ENCODE peak calls at places on chromosome 9, in nine cellular contexts. N is cardiac muscle cell; X is GM23248; H is aorta; P is A673; S is heart right ventricle; R is pancreas; Z is CD4-positive, alpha-beta memory T cell; F is trophoblast cell. B is an unnamed sample.

GRCh38 chr9:133375116-133375723 is 640 bp downstream of the SURF4 start:
- DNase-seq in N (peak; percentile 41), X (peak; percentile 77), H (no peak), P (peak; percentile 54), S (no peak), R (no peak), Z (peak; percentile 44), F (peak; percentile 84), B (peak; percentile 53)

GRCh38 chr9:83583151-83584014 is 39.6 kb upstream of the IDNK start:
- DNase-seq in N (peak; percentile 66), X (peak; percentile 65), H (no peak), P (peak; percentile 76), S (peak; percentile 67), R (peak; percentile 27), Z (no peak), F (peak; percentile 88), B (peak; percentile 87)

GRCh38 chr9:89553451-89554020 is 51.3 kb upstream of the GADD45G start:
- DNase-seq in N (no peak), X (no peak), H (no peak), P (no peak), S (no peak), R (no peak), Z (no peak), F (no peak), B (no peak)

GRCh38 chr9:111945216-111945615 is 48.6 kb downstream of the UGCG start:
- DNase-seq in N (no peak), X (peak; percentile 69), H (no peak), P (no peak), S (no peak), R (no peak), Z (no peak), F (peak; percentile 55), B (no peak)

GRCh38 chr9:104879555-104880318 is 48.2 kb downstream of the ABCA1 start:
- DNase-seq in N (peak; percentile 11), X (peak; percentile 88), H (no peak), P (no peak), S (no peak), R (no peak), Z (no peak), F (peak; percentile 20), B (peak; percentile 48)

GRCh38 chr9:6113312-6113711 is 97.9 kb upstream of the RANBP6 start:
- DNase-seq in N (no peak), X (peak; percentile 32), H (no peak), P (no peak), S (no peak), R (no peak), Z (no peak), F (peak; percentile 85), B (no peak)

GRCh38 chr9:80157561-80157983 is 585.8 kb downstream of the TLE4 start:
- DNase-seq in N (no peak), X (no peak), H (no peak), P (peak; percentile 66), S (no peak), R (no peak), Z (no peak), F (no peak), B (no peak)

GRCh38 chr9:131799177-131799823 is 59.4 kb upstream of the RAPGEF1 start:
- DNase-seq in N (peak; percentile 91), X (peak; percentile 64), H (no peak), P (peak; percentile 58), S (peak; percentile 48), R (peak; percentile 12), Z (no peak), F (peak; percentile 58), B (peak; percentile 34)

GRCh38 chr9:87216036-87216435 is 268.7 kb upstream of the GAS1 start:
- DNase-seq in N (no peak), X (no peak), H (no peak), P (no peak), S (no peak), R (no peak), Z (no peak), F (no peak), B (no peak)

GRCh38 chr9:83509372-83509771 is 28.8 kb downstream of the FRMD3 start:
- DNase-seq in N (peak; percentile 61), X (peak; percentile 28), H (no peak), P (peak; percentile 14), S (peak; percentile 31), R (no peak), Z (no peak), F (no peak), B (no peak)

GRCh38 chr9:85228111-85228855 is 513.5 kb downstream of the AGTPBP1 start:
- DNase-seq in N (no peak), X (no peak), H (no peak), P (no peak), S (no peak), R (no peak), Z (no peak), F (no peak), B (no peak)

DNA sequence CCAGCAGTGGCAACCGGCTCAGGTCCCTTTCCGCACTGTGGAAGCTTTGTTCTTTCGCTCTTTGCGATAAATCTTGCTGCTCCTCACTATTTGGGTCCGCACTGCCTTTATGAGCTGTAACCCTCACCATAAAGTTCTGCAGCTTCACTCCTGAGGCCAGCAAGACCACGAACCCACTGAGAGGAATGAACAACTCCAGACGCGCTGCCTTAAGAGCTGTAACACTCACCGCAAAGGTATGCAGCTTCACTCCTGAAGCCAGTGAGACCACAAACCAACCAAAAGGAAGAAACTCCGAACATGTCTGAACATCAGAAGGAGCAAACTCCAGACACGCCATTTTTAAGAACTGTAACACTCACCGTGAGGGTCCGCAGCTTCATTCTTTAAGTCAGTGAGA is 103.5 kb downstream of the GLIS3 start:
- DNase-seq in N (no peak), X (no peak), H (no peak), P (no peak), S (no peak), R (no peak), Z (no peak), F (no peak), B (no peak)
- H3K9me3 ChIP-seq in N (no peaks in the 10 kb centered on the region), X (no peaks in the 10 kb centered on the region), H (peaks cover 10% of the 10 kb centered on the region), P (peaks cover 25% of the 10 kb centered on the region), S (peaks cover 10% of the 10 kb centered on the region), R (no peaks in the 10 kb centered on the region), Z (peaks cover 20% of the 10 kb centered on the region), F (peaks cover 21% of the 10 kb centered on the region), B (peaks cover 7% of the 10 kb centered on the region)

DNA sequence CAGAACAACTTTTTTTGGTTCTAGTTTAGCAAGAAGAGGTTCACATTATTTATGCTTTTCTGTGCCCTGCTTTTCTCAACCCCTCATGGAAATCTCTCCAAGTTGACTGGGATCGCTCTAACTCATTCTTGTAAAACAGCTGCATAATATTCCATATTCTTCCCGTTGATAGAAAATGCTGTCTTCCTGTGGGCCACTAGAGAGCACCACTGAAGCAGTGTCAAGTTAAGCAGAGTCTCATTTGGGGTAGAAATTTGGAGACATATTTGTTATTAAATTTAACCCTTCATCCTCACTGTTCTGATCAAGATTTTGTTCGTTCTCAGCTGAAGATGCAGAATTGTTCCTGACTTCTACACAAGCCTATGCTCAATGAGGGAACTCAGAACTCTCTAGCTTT is 140.1 kb downstream of the CEMIP2 start:
- DNase-seq in N (no peak), X (peak; percentile 29), H (no peak), P (no peak), S (no peak), R (no peak), Z (no peak), F (peak; percentile 60), B (no peak)
- H3K4me3 ChIP-seq in N (no peak overlapping the region), X (no peak overlapping the region), H (no peak overlapping the region), P (no peak overlapping the region), S (no peak overlapping the region), R (no peak overlapping the region), Z (no peak overlapping the region), F (no peak overlapping the region), B (no peak overlapping the region)

DNA sequence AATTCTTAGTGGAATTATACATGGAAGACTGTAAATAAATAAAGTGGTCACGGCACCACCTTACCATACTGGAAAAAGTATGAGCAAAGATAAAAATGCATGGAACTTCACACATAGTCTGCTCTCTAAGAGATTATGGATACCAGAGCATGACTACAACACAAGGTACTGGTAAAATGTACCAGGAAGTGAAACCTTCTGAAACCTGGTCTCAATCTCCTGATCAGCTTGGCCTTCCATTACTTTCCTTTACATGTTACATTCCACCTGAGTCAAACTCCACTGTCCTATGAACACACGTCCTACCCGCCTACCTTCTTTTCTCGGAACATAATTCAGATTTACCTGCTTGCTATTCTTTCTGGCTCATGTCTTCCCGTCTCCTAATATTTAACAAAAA is 15.9 kb downstream of the PTAR1 start:
- DNase-seq in N (no peak), X (no peak), H (no peak), P (no peak), S (no peak), R (no peak), Z (no peak), F (peak; percentile 87), B (no peak)
- H3K36me3 ChIP-seq in N (no peaks in the 10 kb centered on the region), X (peaks cover 5% of the 10 kb centered on the region), H (no peaks in the 10 kb centered on the region), P (no peaks in the 10 kb centered on the region), S (no peaks in the 10 kb centered on the region), R (no peaks in the 10 kb centered on the region), Z (peaks cover 15% of the 10 kb centered on the region), F (peaks cover under 1% of the 10 kb centered on the region), B (no peaks in the 10 kb centered on the region)

GRCh38 chr9:40928803-40929487 is 199.5 kb downstream of the FOXD4L6 start:
- DNase-seq in N (no peak), X (no peak), H (no peak), P (no peak), S (no peak), R (no peak), Z (no peak), F (no peak), B (no peak)
- H3K9me3 ChIP-seq in N (peaks cover 44% of the 10 kb centered on the region), X (no peaks in the 10 kb centered on the region), H (peaks cover 38% of the 10 kb centered on the region), P (peaks cover 14% of the 10 kb centered on the region), S (peaks cover 47% of the 10 kb centered on the region), R (peaks cover 6% of the 10 kb centered on the region), Z (peaks cover 51% of the 10 kb centered on the region), F (peaks cover 22% of the 10 kb centered on the region), B (no peaks in the 10 kb centered on the region)

DNA sequence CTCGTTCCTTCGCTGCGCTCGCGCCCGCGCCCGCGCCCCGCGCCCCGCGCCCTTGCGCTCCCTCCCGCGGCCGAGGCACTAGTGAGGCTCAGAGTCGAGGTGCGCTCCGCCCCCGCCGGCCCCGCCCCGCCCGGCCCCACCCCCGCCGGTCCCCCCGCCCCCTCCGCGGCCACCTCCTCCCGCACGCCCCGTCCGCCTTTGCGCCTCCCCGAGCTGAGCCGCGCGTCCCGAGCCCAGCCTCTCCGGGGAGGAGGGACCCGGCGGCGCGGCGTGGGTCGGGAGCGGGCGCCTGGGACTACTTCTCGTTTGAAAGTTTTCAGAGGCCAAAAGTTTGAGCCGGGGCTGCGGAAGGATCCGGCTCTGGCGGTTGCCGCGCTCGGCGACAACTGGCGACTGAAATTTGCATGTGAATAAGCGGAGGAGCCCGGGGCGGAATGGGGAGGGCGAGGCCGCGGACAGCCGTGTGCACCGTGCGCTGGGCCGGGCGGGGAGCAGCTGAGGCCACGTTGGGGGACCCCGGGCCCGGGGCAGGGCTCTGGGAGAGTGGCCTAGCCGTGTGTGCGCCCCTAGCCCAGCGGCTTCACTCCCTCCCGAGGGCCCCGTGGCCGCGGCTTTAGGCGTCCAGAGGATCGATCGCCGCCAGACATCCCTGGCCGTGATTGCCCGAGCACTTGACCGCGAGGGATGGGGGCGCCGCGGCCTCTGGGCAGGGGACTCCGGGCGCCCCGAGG is at the start of gene NOTCH1:
- DNase-seq in N (peak; percentile 93), X (peak; percentile 92), H (peak; percentile 96), P (peak; percentile 97), S (peak; percentile 94), R (peak; percentile 91), Z (peak; percentile 85), F (peak; percentile 79), B (peak; percentile 87)
- H3K4me3 ChIP-seq in N (peak within 1 kb of the TSS; percentile 99), X (peak within 1 kb of the TSS; percentile 91), H (peak within 1 kb of the TSS; percentile 87), P (peak within 1 kb of the TSS; percentile 86), S (peak within 1 kb of the TSS; percentile 96), R (peak within 1 kb of the TSS; percentile 85), Z (peak within 1 kb of the TSS; percentile 77), F (peak within 1 kb of the TSS; percentile 77), B (no peak within 1 kb of the TSS)